ENCODE peak calls at places on chromosomes 16 and 17, in four cellular contexts. W, X, O and B are unnamed samples.

GRCh38 chr16:31350275-31351005 is 4.5 kb upstream of the ITGAX start:
- DNase-seq in W (no peak), X (no peak), O (peak; percentile 66), B (no peak)

GRCh38 chr17:30263552-30264333 is 28.0 kb downstream of the BLMH start:
- DNase-seq in X (no peak), W (no peak), O (no peak), B (no peak)

GRCh38 chr17:69954241-69954933 is 120.6 kb upstream of the KCNJ16 start:
- DNase-seq in W (no peak), O (no peak), X (no peak), B (no peak)

GRCh38 chr16:75421820-75422126 is 11.5 kb downstream of the CFDP1 start:
- DNase-seq in X (no peak), O (no peak), W (no peak), B (no peak)

GRCh38 chr16:88782454-88783390 is 2.3 kb downstream of the PIEZO1 start:
- DNase-seq in X (no peak), W (no peak), O (no peak), B (no peak)

GRCh38 chr17:4920351-4921048 is 11.6 kb upstream of the GP1BA start:
- DNase-seq in W (no peak), X (no peak), O (peak; percentile 78), B (no peak)

GRCh38 chr17:11981862-11982261 is 15.4 kb downstream of the ZNF18 start:
- DNase-seq in X (no peak), O (no peak), W (no peak), B (no peak)

GRCh38 chr16:51453296-51453695 is 302.2 kb upstream of the SALL1 start:
- DNase-seq in O (no peak), W (no peak), X (no peak), B (no peak)

GRCh38 chr16:80375973-80376372 is 164.8 kb upstream of the DYNLRB2 start:
- DNase-seq in X (no peak), W (no peak), O (no peak), B (no peak)

GRCh38 chr17:53058031-53058430 is 764.7 kb upstream of the KIF2B start:
- DNase-seq in X (no peak), O (no peak), W (no peak), B (no peak)

GRCh38 chr16:87086575-87086974 is 230.6 kb downstream of the C16orf95 start:
- DNase-seq in O (no peak), W (no peak), X (no peak), B (no peak)

GRCh38 chr17:56038136-56038535 is 115.1 kb upstream of the ANKFN1 start:
- DNase-seq in W (no peak), O (no peak), X (no peak), B (no peak)

GRCh38 chr17:21039839-21040575 is 2.8 kb downstream of the USP22 start:
- DNase-seq in X (peak; percentile 33), W (no peak), O (no peak), B (no peak)

GRCh38 chr17:79077587-79077986 is 3.0 kb downstream of the ENGASE start:
- DNase-seq in X (no peak), O (no peak), W (no peak), B (no peak)

GRCh38 chr17:77455111-77455877 is 314.5 kb downstream of the SEC14L1 start:
- DNase-seq in X (no peak), O (no peak), W (no peak), B (no peak)

GRCh38 chr16:57669476-57670162 is 1.5 kb downstream of the ADGRG3 start:
- DNase-seq in W (no peak), O (peak; percentile 65), X (no peak), B (no peak)

GRCh38 chr17:57541472-57542394 is 203.4 kb downstream of the CCDC182 start:
- DNase-seq in W (no peak), O (no peak), X (peak; percentile 70), B (no peak)

GRCh38 chr16:86854058-86854621 is 275.8 kb downstream of the FOXL1 start:
- DNase-seq in X (no peak), W (no peak), O (no peak), B (no peak)

GRCh38 chr16:89373355-89374110 is 116.8 kb downstream of the ANKRD11 start:
- DNase-seq in O (no peak), W (no peak), X (no peak), B (no peak)

GRCh38 chr17:47877368-47878034 is 18.5 kb upstream of the SP2 start:
- DNase-seq in W (no peak), O (no peak), X (peak; percentile 28), B (no peak)
- TF ChIP-seq SPI1 in W (no peak), O (no peak), X (peak; percentile 26), B (no peak)

GRCh38 chr17:61601297-61601696 is 10.3 kb upstream of the NACA2 start:
- DNase-seq in W (no peak), X (no peak), O (no peak), B (no peak)
- TF ChIP-seq SPI1 in W (no peak), X (no peak), O (no peak), B (no peak)

GRCh38 chr17:18076941-18077340 is 10.8 kb upstream of the DRG2 start:
- DNase-seq in O (no peak), X (no peak), W (no peak), B (no peak)
- TF ChIP-seq SPI1 in O (no peak), X (no peak), W (no peak), B (no peak)

GRCh38 chr17:8186787-8187516 is 3.0 kb downstream of the BORCS6 start:
- DNase-seq in O (peak; percentile 86), X (peak; percentile 47), W (peak; percentile 97), B (no peak)

GRCh38 chr17:8189041-8189710 is 804 bp downstream of the BORCS6 start:
- DNase-seq in W (no peak), X (no peak), O (no peak), B (no peak)

GRCh38 chr17:8189711-8190477 is at the start of gene BORCS6:
- DNase-seq in W (peak; percentile 94), X (peak; percentile 74), O (peak; percentile 95), B (peak; percentile 70)

GRCh38 chr17:8187517-8188407 is 2.2 kb downstream of the BORCS6 start:
- DNase-seq in W (peak; percentile 97), X (peak; percentile 35), O (peak; percentile 89), B (no peak)

GRCh38 chr17:8188408-8188839 is 1.6 kb downstream of the BORCS6 start:
- DNase-seq in O (no peak), W (no peak), X (no peak), B (no peak)
- TF ChIP-seq SPI1 in O (no peak), W (peak; percentile 25), X (no peak), B (peak; percentile 28)

GRCh38 chr16:49354101-49354500 is 19.5 kb upstream of the C16orf78 start:
- DNase-seq in O (no peak), W (no peak), X (no peak), B (no peak)

GRCh38 chr16:49354991-49355390 is 18.6 kb upstream of the C16orf78 start:
- DNase-seq in X (no peak), O (no peak), W (no peak), B (no peak)

GRCh38 chr16:49356728-49357488 is 16.7 kb upstream of the C16orf78 start:
- DNase-seq in O (no peak), X (no peak), W (no peak), B (no peak)

GRCh38 chr16:49353650-49354049 is 20.0 kb upstream of the C16orf78 start:
- DNase-seq in O (no peak), W (no peak), X (no peak), B (no peak)

DNA sequence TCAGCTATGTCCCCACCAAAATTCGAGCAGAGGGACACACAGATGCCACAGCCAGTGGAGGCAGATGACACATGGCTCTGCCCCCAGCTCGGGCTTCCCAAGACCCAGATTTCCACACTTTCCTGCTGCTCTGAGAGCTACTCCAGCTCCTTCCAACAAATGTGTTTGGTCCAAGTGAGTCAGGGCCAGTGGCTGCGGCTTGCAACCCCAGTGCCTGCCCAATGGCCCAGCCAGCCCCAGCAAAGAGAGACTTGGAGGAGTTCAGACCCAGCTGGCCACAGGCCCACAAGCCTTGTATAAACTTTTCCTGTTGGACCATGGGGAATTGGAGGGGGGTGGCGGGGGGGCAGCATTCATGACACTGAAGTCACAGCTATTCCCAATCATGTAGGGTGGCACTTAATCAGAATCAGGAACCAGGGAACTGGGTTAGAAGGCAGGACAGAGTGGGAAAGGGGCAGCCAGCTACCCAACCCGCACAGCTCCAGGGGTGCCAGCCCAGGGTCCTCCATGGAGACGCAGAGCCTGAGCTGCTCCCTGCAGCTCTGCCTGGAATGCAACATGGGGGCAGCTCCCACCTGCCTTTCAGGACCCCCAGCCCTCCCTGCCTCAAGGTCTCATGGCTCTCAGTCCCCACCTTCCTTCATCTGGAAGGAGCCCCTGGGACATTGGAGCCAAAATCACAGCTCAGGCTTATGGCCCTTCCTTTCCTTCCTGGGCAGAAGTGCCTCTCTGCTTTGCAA is 17.5 kb upstream of the C16orf78 start:
- DNase-seq in O (no peak), X (no peak), W (no peak), B (no peak)
- TF ChIP-seq SPI1 in O (no peak), X (no peak), W (no peak), B (no peak)

GRCh38 chr17:63477471-63478440 is 895 bp downstream of the ACE start:
- DNase-seq in W (no peak), X (no peak), O (no peak), B (no peak)

GRCh38 chr17:63474914-63475460 is 1.9 kb upstream of the ACE start:
- DNase-seq in O (no peak), W (no peak), X (no peak), B (no peak)

GRCh38 chr17:63475491-63476412 is 1.1 kb upstream of the ACE start:
- DNase-seq in W (no peak), X (peak; percentile 29), O (no peak), B (no peak)

GRCh38 chr17:63476494-63476856 is 386 bp upstream of the ACE start:
- DNase-seq in X (peak; percentile 81), O (no peak), W (no peak), B (no peak)

GRCh38 chr17:63476857-63477470 is at the start of gene ACE:
- DNase-seq in X (peak; percentile 82), O (peak; percentile 11), W (no peak), B (peak; percentile 70)
- TF ChIP-seq SPI1 in X (no peak), O (no peak), W (no peak), B (no peak)